ENCODE peak calls at places on chromosomes 6 and 20, in seven cellular contexts. H, D, K, J, L, G and X are unnamed samples.

GRCh38 chr6:159831373-159831679 is 31.2 kb downstream of the PNLDC1 start:
- DNase-seq in H (no peak), D (no peak), K (no peak), J (no peak), L (no peak), G (no peak), X (no peak)

GRCh38 chr6:122779672-122780066 is at the start of gene FABP7:
- DNase-seq in H (no peak), D (no peak), K (no peak), J (no peak), L (no peak), G (no peak), X (no peak)

GRCh38 chr6:40882321-40882720 is 156.7 kb downstream of the UNC5CL start:
- DNase-seq in H (no peak), D (peak; percentile 60), K (no peak), J (peak; percentile 18), L (no peak), G (peak; percentile 32), X (no peak)

GRCh38 chr20:62143976-62144825 is 632 bp downstream of the SS18L1 start:
- DNase-seq in H (no peak), D (no peak), K (peak; percentile 64), J (peak; percentile 60), L (peak; percentile 32), G (no peak), X (no peak)

GRCh38 chr6:37600287-37600916 is 97.3 kb downstream of the MDGA1 start:
- DNase-seq in H (no peak), D (no peak), K (no peak), J (no peak), L (no peak), G (no peak), X (no peak)

GRCh38 chr6:169235286-169235685 is 18.4 kb downstream of the THBS2 start:
- DNase-seq in H (no peak), D (no peak), K (no peak), J (no peak), L (no peak), G (no peak), X (no peak)

GRCh38 chr6:107491059-107491609 is 1.2 kb downstream of the SOBP start:
- DNase-seq in H (no peak), D (peak; percentile 26), K (peak; percentile 40), J (peak; percentile 27), L (peak; percentile 52), G (no peak), X (no peak)

GRCh38 chr6:169722362-169723199 is 1.7 kb downstream of the PHF10 start:
- DNase-seq in H (no peak), D (no peak), K (peak; percentile 52), J (peak; percentile 39), L (peak; percentile 24), G (no peak), X (no peak)

GRCh38 chr6:74671558-74672025 is 534.3 kb downstream of the COL12A1 start:
- DNase-seq in H (peak; percentile 77), D (no peak), K (no peak), J (no peak), L (no peak), G (no peak), X (peak; percentile 40)

GRCh38 chr6:44135173-44135748 is 7.9 kb downstream of the TMEM63B start:
- DNase-seq in H (no peak), D (no peak), K (no peak), J (no peak), L (no peak), G (no peak), X (no peak)

GRCh38 chr6:34046617-34047016 is 99.3 kb downstream of the GRM4 start:
- DNase-seq in H (no peak), D (no peak), K (no peak), J (no peak), L (no peak), G (no peak), X (no peak)

GRCh38 chr20:45229264-45230056 is 8.3 kb downstream of the SEMG2 start:
- DNase-seq in H (no peak), D (no peak), K (peak; percentile 76), J (peak; percentile 34), L (no peak), G (no peak), X (no peak)

GRCh38 chr20:34639755-34640222 is 37.1 kb downstream of the PIGU start:
- DNase-seq in H (no peak), D (no peak), K (no peak), J (peak; percentile 27), L (no peak), G (peak; percentile 80), X (peak; percentile 31)

GRCh38 chr6:89818977-89819335 is 638 bp downstream of the MDN1 start:
- DNase-seq in H (no peak), D (no peak), K (peak; percentile 73), J (peak; percentile 12), L (no peak), G (peak; percentile 28), X (no peak)

GRCh38 chr20:45976132-45976531 is 4.1 kb upstream of the ZNF335 start:
- DNase-seq in H (no peak), D (no peak), K (no peak), J (no peak), L (no peak), G (no peak), X (no peak)

GRCh38 chr20:37525810-37526209 is 1.9 kb downstream of the BLCAP start:
- DNase-seq in H (no peak), D (no peak), K (no peak), J (no peak), L (no peak), G (no peak), X (no peak)

GRCh38 chr20:6426287-6426891 is 303.6 kb upstream of the FERMT1 start:
- DNase-seq in H (no peak), D (no peak), K (peak; percentile 4), J (no peak), L (no peak), G (no peak), X (no peak)

GRCh38 chr20:19628570-19629134 is 129.4 kb upstream of the RIN2 start:
- DNase-seq in H (no peak), D (no peak), K (peak; percentile 85), J (peak; percentile 65), L (no peak), G (peak; percentile 43), X (no peak)

GRCh38 chr6:81834141-81834621 is 81.7 kb upstream of the TENT5A start:
- DNase-seq in H (peak; percentile 34), D (no peak), K (no peak), J (no peak), L (no peak), G (no peak), X (peak; percentile 13)

GRCh38 chr6:6699741-6700367 is 111.3 kb downstream of the LY86 start:
- DNase-seq in H (peak; percentile 44), D (peak; percentile 74), K (peak; percentile 74), J (no peak), L (no peak), G (peak; percentile 98), X (peak; percentile 50)